ENCODE peak calls at places on chromosomes 5 and 9, in seven cellular contexts. Y, R, L, I, P, Z and U are unnamed samples.

GRCh38 chr9:116271307-116271706 is 117.7 kb downstream of the PAPPA start:
- DNase-seq in Y (no peak), R (no peak), L (no peak), I (no peak), P (no peak), Z (no peak), U (no peak)

GRCh38 chr9:97868859-97869258 is 15.8 kb downstream of the FOXE1 start:
- DNase-seq in Y (no peak), R (no peak), L (no peak), I (no peak), P (no peak), Z (no peak), U (no peak)

GRCh38 chr9:91655664-91656063 is 232.0 kb upstream of the NFIL3 start:
- DNase-seq in Y (no peak), R (no peak), L (no peak), I (no peak), P (no peak), Z (no peak), U (no peak)

GRCh38 chr5:139294372-139295165 is 1.0 kb downstream of the MATR3 start:
- DNase-seq in Y (peak; percentile 83), R (peak; percentile 83), L (peak; percentile 85), I (peak; percentile 83), P (peak; percentile 73), Z (peak; percentile 85), U (peak; percentile 86)

GRCh38 chr9:36485647-36486453 is 85.8 kb upstream of the RNF38 start:
- DNase-seq in Y (peak; percentile 64), R (no peak), L (no peak), I (peak; percentile 36), P (peak; percentile 34), Z (peak; percentile 20), U (no peak)

GRCh38 chr5:169602535-169602934 is 19.0 kb downstream of the SPDL1 start:
- DNase-seq in Y (no peak), R (no peak), L (no peak), I (no peak), P (no peak), Z (no peak), U (no peak)

GRCh38 chr9:116163293-116164055 is 9.9 kb downstream of the PAPPA start:
- DNase-seq in Y (no peak), R (no peak), L (no peak), I (no peak), P (no peak), Z (no peak), U (no peak)

GRCh38 chr9:120434532-120434931 is 145.4 kb downstream of the CDK5RAP2 start:
- DNase-seq in Y (no peak), R (no peak), L (no peak), I (no peak), P (no peak), Z (peak; percentile 96), U (no peak)

GRCh38 chr5:40437452-40437861 is 242.3 kb upstream of the PTGER4 start:
- DNase-seq in Y (no peak), R (peak; percentile 80), L (no peak), I (no peak), P (no peak), Z (peak; percentile 81), U (no peak)

DNA sequence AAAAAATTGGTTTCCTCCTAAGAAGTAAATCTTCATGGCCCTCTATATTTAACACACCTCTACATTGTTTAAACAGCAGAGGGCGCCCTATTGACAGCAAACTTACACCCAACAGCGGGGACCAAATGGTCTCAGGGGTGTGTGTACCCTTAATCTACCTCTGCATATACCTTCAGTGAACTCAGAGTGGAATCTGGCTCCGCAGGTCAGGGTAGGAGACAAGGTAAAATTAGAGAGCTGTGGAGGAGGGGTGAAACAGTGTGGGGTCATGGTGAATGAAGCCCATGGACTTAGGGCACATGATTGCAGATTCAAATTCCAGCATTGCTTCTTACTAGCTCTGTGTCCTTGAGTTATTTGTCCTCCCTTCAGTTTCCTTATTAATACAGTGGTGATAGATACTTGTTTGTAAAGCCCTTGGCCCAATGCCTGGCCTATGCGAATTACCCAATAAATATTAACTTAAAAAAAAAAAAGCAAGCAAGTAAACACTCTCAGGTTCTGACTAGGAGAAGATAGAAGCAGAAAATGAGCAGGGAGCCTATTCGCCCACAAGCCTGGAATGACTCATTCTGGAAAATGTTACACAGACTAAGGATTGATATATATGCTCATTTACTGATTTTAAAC is 122.9 kb downstream of the CAVIN4 start:
- DNase-seq in Y (no peak), R (no peak), L (no peak), I (peak; percentile 38), P (peak; percentile 23), Z (no peak), U (no peak)
- TF ChIP-seq CTCF in Y (no peak), R (peak; percentile 28), L (peak; percentile 42), I (peak; percentile 54), P (peak; percentile 64), Z (no peak), U (peak; percentile 53)

GRCh38 chr9:131262327-131263032 is 13.8 kb downstream of the FAM78A start:
- DNase-seq in Y (no peak), R (peak; percentile 59), L (no peak), I (no peak), P (no peak), Z (no peak), U (no peak)
- H3K36me3 ChIP-seq in Y (peaks cover 18% of the 10 kb centered on the region), R (no peaks in the 10 kb centered on the region), L (peaks cover 16% of the 10 kb centered on the region), I (peaks cover 48% of the 10 kb centered on the region), P (no peaks in the 10 kb centered on the region), Z (no peaks in the 10 kb centered on the region), U (no peaks in the 10 kb centered on the region)

DNA sequence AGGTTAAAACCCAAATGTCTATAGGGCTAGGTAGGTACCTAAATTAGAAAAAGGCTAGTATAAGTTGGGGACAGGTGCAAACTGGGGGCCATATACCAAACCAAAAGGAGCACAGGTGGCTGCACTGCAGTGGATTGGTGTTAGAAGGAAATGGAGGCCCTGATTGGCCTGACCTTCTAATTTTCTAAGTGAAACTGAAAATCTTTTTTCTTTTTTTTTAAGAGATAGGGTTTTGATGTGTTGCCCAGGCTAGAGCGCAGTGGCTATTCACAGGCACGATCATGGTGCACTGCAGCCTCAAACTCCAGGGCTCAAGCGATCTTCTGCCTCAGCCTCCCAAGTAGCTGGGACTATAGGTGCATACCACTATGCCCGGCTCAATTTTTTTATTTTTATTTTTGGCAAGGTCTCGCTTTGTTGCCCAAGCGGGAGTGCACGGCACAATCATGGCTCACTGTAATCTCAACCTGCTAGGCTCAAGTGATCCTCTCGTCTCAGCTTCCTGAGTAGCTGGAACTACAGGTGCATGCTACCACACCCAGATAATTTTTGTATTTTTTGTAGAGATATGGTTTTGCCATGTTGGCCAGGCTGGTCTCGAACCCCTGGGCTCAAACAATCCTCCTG is 9.8 kb upstream of the CCDC69 start:
- DNase-seq in Y (no peak), R (peak; percentile 57), L (no peak), I (no peak), P (no peak), Z (no peak), U (no peak)
- H3K4me1 ChIP-seq in Y (peaks cover 6% of the 10 kb centered on the region), R (peaks cover 7% of the 10 kb centered on the region), L (peaks cover 14% of the 10 kb centered on the region), I (no peaks in the 10 kb centered on the region), P (no peaks in the 10 kb centered on the region), Z (no peaks in the 10 kb centered on the region), U (no peaks in the 10 kb centered on the region)

GRCh38 chr9:85079374-85079773 is 409.8 kb downstream of the NTRK2 start:
- DNase-seq in Y (no peak), R (no peak), L (no peak), I (no peak), P (no peak), Z (no peak), U (no peak)

GRCh38 chr9:85081963-85082362 is 412.4 kb downstream of the NTRK2 start:
- DNase-seq in Y (no peak), R (no peak), L (no peak), I (no peak), P (no peak), Z (no peak), U (no peak)

GRCh38 chr9:85077954-85078353 is 408.4 kb downstream of the NTRK2 start:
- DNase-seq in Y (no peak), R (no peak), L (no peak), I (no peak), P (peak; percentile 74), Z (no peak), U (no peak)
- TF ChIP-seq CTCF in Y (no peak), R (no peak), L (no peak), I (no peak), P (no peak), Z (no peak), U (no peak)

GRCh38 chr5:107544967-107545366 is 125.8 kb downstream of the EFNA5 start:
- DNase-seq in Y (no peak), R (no peak), L (no peak), I (no peak), P (no peak), Z (no peak), U (no peak)

GRCh38 chr5:107543868-107544267 is 126.9 kb downstream of the EFNA5 start:
- DNase-seq in Y (no peak), R (no peak), L (no peak), I (no peak), P (no peak), Z (no peak), U (no peak)

GRCh38 chr5:107546084-107546483 is 124.7 kb downstream of the EFNA5 start:
- DNase-seq in Y (no peak), R (no peak), L (no peak), I (no peak), P (peak; percentile 16), Z (no peak), U (no peak)

GRCh38 chr5:107542831-107543231 is 127.9 kb downstream of the EFNA5 start:
- DNase-seq in Y (peak; percentile 91), R (peak; percentile 63), L (peak; percentile 73), I (peak; percentile 76), P (no peak), Z (peak; percentile 83), U (no peak)

GRCh38 chr5:107544476-107544875 is 126.3 kb downstream of the EFNA5 start:
- DNase-seq in Y (no peak), R (no peak), L (no peak), I (no peak), P (no peak), Z (no peak), U (no peak)
- H3K36me3 ChIP-seq in Y (no peaks in the 10 kb centered on the region), R (no peaks in the 10 kb centered on the region), L (no peaks in the 10 kb centered on the region), I (no peaks in the 10 kb centered on the region), P (no peaks in the 10 kb centered on the region), Z (no peaks in the 10 kb centered on the region), U (no peaks in the 10 kb centered on the region)

DNA sequence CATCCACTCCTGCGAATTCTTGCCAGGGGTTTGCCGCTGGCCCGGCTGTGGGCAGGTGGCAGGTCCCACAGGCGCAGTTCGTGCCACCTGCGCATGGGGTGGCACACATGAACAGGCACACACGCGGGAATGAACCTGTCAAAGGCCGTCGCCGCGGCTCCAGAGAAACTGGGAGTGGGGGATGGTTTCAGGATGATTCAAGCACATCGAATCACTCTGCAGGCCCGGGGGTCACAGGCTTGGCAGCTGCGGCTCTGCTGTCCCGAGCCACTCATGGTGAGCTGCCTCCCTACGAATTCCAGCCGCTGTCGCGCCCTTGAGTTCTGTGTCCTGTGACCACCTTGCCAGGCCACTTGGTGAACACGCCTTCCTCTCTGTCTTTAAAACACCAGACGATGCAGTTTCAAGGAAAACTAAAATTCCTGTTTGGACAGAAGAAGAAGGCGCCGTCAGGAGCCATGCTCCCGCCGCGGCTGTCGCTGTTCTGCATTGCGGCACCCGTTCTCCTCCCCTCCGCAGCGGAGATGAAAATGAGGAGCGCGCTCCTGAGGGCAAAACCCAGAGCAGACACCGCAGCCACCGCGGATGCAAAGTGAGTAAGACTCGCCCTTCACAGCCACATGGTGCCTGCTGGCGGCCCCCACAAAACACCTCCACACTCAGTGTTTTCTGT is 15.4 kb upstream of the EXOC3 start:
- DNase-seq in Y (no peak), R (peak; percentile 36), L (peak; percentile 42), I (no peak), P (no peak), Z (no peak), U (no peak)
- H3K4me1 ChIP-seq in Y (peaks cover 18% of the 10 kb centered on the region), R (peaks cover 10% of the 10 kb centered on the region), L (no peaks in the 10 kb centered on the region), I (no peaks in the 10 kb centered on the region), P (no peaks in the 10 kb centered on the region), Z (peaks cover 14% of the 10 kb centered on the region), U (peaks cover 7% of the 10 kb centered on the region)